ENCODE peak calls at places on chromosomes 12 and 14, in nine cellular contexts. J is upper lobe of right lung; B is psoas muscle; V is NCI-H2081; K is effector CD4-positive, alpha-beta T cell; I is iris pigment epithelial cell; N is heart left ventricle; O is NCI-H1694; X is lung. S is an unnamed sample.

GRCh38 chr12:55738113-55739024 is 4.6 kb upstream of the GDF11 start:
- DNase-seq in J (peak; percentile 87), B (peak; percentile 77), V (peak; percentile 80), K (peak; percentile 82), I (peak; percentile 80), N (peak; percentile 82), O (peak; percentile 90), X (peak; percentile 81), S (peak; percentile 87)

GRCh38 chr14:62626416-62626815 is 418.8 kb downstream of the KCNH5 start:
- DNase-seq in J (no peak), B (no peak), V (no peak), K (no peak), I (no peak), N (no peak), O (no peak), X (no peak), S (no peak)

GRCh38 chr12:46005151-46005797 is 14.9 kb upstream of the SCAF11 start:
- DNase-seq in J (no peak), B (no peak), V (no peak), K (no peak), I (peak; percentile 13), N (no peak), O (no peak), X (no peak), S (no peak)

GRCh38 chr14:31261859-31262739 is 54.5 kb upstream of the HECTD1 start:
- DNase-seq in J (no peak), B (no peak), V (peak; percentile 48), K (no peak), I (peak; percentile 66), N (no peak), O (peak; percentile 19), X (peak; percentile 72), S (peak; percentile 43)

GRCh38 chr14:71687115-71687836 is 245.0 kb upstream of the RGS6 start:
- DNase-seq in J (no peak), B (no peak), V (no peak), K (no peak), I (peak; percentile 50), N (no peak), O (no peak), X (no peak), S (no peak)

GRCh38 chr12:107435520-107435919 is 250.1 kb upstream of the PWP1 start:
- DNase-seq in J (no peak), B (no peak), V (peak; percentile 9), K (no peak), I (no peak), N (no peak), O (no peak), X (no peak), S (no peak)

GRCh38 chr12:20950248-20950647 is 139.7 kb downstream of the SLCO1B3 start:
- DNase-seq in J (no peak), B (no peak), V (peak; percentile 8), K (no peak), I (peak; percentile 24), N (no peak), O (peak; percentile 49), X (no peak), S (no peak)

GRCh38 chr12:48021485-48022179 is 17.4 kb upstream of the COL2A1 start:
- DNase-seq in J (no peak), B (no peak), V (peak; percentile 83), K (no peak), I (no peak), N (no peak), O (no peak), X (peak; percentile 53), S (no peak)

GRCh38 chr12:57661376-57661775 is 28.4 kb upstream of the B4GALNT1 start:
- DNase-seq in J (no peak), B (no peak), V (no peak), K (no peak), I (no peak), N (no peak), O (no peak), X (no peak), S (no peak)

GRCh38 chr12:43063642-43064041 is 474.1 kb upstream of the PRICKLE1 start:
- DNase-seq in J (no peak), B (peak; percentile 33), V (no peak), K (no peak), I (peak; percentile 76), N (no peak), O (no peak), X (no peak), S (no peak)

GRCh38 chr14:94481468-94482131 is 5.6 kb upstream of the SERPINA9 start:
- DNase-seq in J (no peak), B (no peak), V (no peak), K (no peak), I (peak; percentile 36), N (no peak), O (no peak), X (no peak), S (no peak)

GRCh38 chr14:95998656-95999055 is 40.5 kb upstream of the C14orf132 start:
- DNase-seq in J (no peak), B (no peak), V (peak; percentile 19), K (no peak), I (peak; percentile 45), N (no peak), O (peak; percentile 85), X (no peak), S (no peak)

GRCh38 chr12:79371226-79371625 is 319.5 kb downstream of the PAWR start:
- DNase-seq in J (no peak), B (no peak), V (peak; percentile 36), K (no peak), I (no peak), N (no peak), O (no peak), X (no peak), S (no peak)

GRCh38 chr14:77320238-77320935 is at the start of gene POMT2:
- DNase-seq in J (peak; percentile 97), B (peak; percentile 96), V (peak; percentile 89), K (peak; percentile 89), I (peak; percentile 86), N (peak; percentile 96), O (peak; percentile 92), X (peak; percentile 95), S (peak; percentile 93)

GRCh38 chr12:60216226-60216625 is 620.4 kb downstream of the SLC16A7 start:
- DNase-seq in J (no peak), B (no peak), V (no peak), K (no peak), I (no peak), N (no peak), O (no peak), X (no peak), S (no peak)

GRCh38 chr12:12079291-12079690 is 8.6 kb downstream of the BCL2L14 start:
- DNase-seq in J (peak; percentile 10), B (no peak), V (no peak), K (no peak), I (peak; percentile 34), N (no peak), O (no peak), X (no peak), S (no peak)

GRCh38 chr12:33476058-33476457 is 36.4 kb upstream of the SYT10 start:
- DNase-seq in J (no peak), B (no peak), V (no peak), K (no peak), I (peak; percentile 27), N (no peak), O (no peak), X (no peak), S (no peak)

GRCh38 chr12:51218607-51219161 is 822 bp upstream of the POU6F1 start:
- DNase-seq in J (no peak), B (no peak), V (peak; percentile 44), K (no peak), I (no peak), N (no peak), O (no peak), X (no peak), S (peak; percentile 33)

GRCh38 chr12:127081058-127081457 is 1185.9 kb upstream of the TMEM132C start:
- DNase-seq in J (no peak), B (no peak), V (no peak), K (no peak), I (no peak), N (no peak), O (no peak), X (no peak), S (no peak)

GRCh38 chr14:22448905-22449611 is 140.0 kb downstream of the DAD1 start:
- DNase-seq in J (no peak), B (peak; percentile 61), V (no peak), K (no peak), I (peak; percentile 44), N (no peak), O (no peak), X (no peak), S (no peak)

GRCh38 chr12:100651108-100651507 is 77.6 kb downstream of the GAS2L3 start:
- DNase-seq in J (no peak), B (no peak), V (no peak), K (no peak), I (no peak), N (no peak), O (no peak), X (no peak), S (no peak)

GRCh38 chr12:64781374-64782029 is 22.3 kb upstream of the GNS start:
- DNase-seq in J (peak; percentile 64), B (no peak), V (peak; percentile 66), K (no peak), I (no peak), N (no peak), O (no peak), X (peak; percentile 30), S (no peak)